ENCODE peak calls at places on chromosomes 7 and 10, in eight cellular contexts. C is choroid plexus epithelial cell, Z is fibroblast of gingiva, N is heart left ventricle, T is thyroid gland, A is RWPE1, Y is NCI-H82, F is small intestine. Q is an unnamed sample.

GRCh38 chr7:133389727-133390126 is 136.8 kb downstream of the EXOC4 start:
- DNase-seq in C (peak; percentile 22), Z (no peak), N (no peak), T (no peak), A (no peak), Y (no peak), F (no peak), Q (no peak)

GRCh38 chr10:132539431-132539839 is 1.8 kb downstream of the INPP5A start:
- DNase-seq in C (no peak), Z (peak; percentile 25), N (peak; percentile 58), T (peak; percentile 60), A (no peak), Y (no peak), F (no peak), Q (no peak)

GRCh38 chr7:146150153-146150552 is 33.6 kb downstream of the CNTNAP2 start:
- DNase-seq in C (peak; percentile 80), Z (peak; percentile 66), N (no peak), T (no peak), A (no peak), Y (no peak), F (no peak), Q (no peak)

GRCh38 chr7:103343758-103344452 is 662 bp downstream of the DNAJC2 start:
- DNase-seq in C (peak; percentile 43), Z (peak; percentile 20), N (no peak), T (no peak), A (peak; percentile 30), Y (peak; percentile 56), F (peak; percentile 65), Q (peak; percentile 44)

GRCh38 chr7:36396150-36396549 is 6.5 kb downstream of the ANLN start:
- DNase-seq in C (peak; percentile 76), Z (no peak), N (no peak), T (no peak), A (no peak), Y (no peak), F (no peak), Q (no peak)

GRCh38 chr7:155352076-155352752 is 54.5 kb downstream of the INSIG1 start:
- DNase-seq in C (no peak), Z (no peak), N (peak; percentile 10), T (no peak), A (no peak), Y (no peak), F (no peak), Q (no peak)

GRCh38 chr7:37952240-37952639 is 31.8 kb downstream of the EPDR1 start:
- DNase-seq in C (no peak), Z (no peak), N (no peak), T (no peak), A (no peak), Y (no peak), F (no peak), Q (no peak)

GRCh38 chr7:80047856-80048459 is 86.7 kb upstream of the GNAI1 start:
- DNase-seq in C (peak; percentile 30), Z (no peak), N (no peak), T (no peak), A (peak; percentile 14), Y (peak; percentile 23), F (no peak), Q (no peak)

GRCh38 chr7:40297741-40298311 is 163.0 kb downstream of the SUGCT start:
- DNase-seq in C (peak; percentile 68), Z (peak; percentile 58), N (no peak), T (no peak), A (no peak), Y (no peak), F (no peak), Q (no peak)

GRCh38 chr7:111107576-111107975 is 16.6 kb downstream of the LRRN3 start:
- DNase-seq in C (peak; percentile 62), Z (peak; percentile 76), N (no peak), T (no peak), A (no peak), Y (no peak), F (no peak), Q (no peak)

GRCh38 chr7:105204953-105205352 is 183.8 kb downstream of the SRPK2 start:
- DNase-seq in C (no peak), Z (no peak), N (no peak), T (no peak), A (no peak), Y (no peak), F (no peak), Q (no peak)

GRCh38 chr7:65371468-65371867 is 2.2 kb upstream of the ZNF92 start:
- DNase-seq in C (no peak), Z (peak; percentile 21), N (no peak), T (peak; percentile 53), A (no peak), Y (peak; percentile 56), F (no peak), Q (no peak)

GRCh38 chr10:104099274-104099673 is 13.6 kb upstream of the COL17A1 start:
- DNase-seq in C (peak; percentile 63), Z (peak; percentile 19), N (no peak), T (no peak), A (peak; percentile 50), Y (no peak), F (no peak), Q (no peak)

GRCh38 chr10:95728535-95728934 is 27.4 kb upstream of the ENTPD1 start:
- DNase-seq in C (peak; percentile 84), Z (peak; percentile 84), N (no peak), T (no peak), A (no peak), Y (no peak), F (no peak), Q (no peak)

GRCh38 chr7:116940689-116941088 is 12.6 kb upstream of the ST7 start:
- DNase-seq in C (no peak), Z (no peak), N (no peak), T (no peak), A (no peak), Y (no peak), F (no peak), Q (no peak)

GRCh38 chr10:71234970-71235681 is 22.8 kb downstream of the UNC5B start:
- DNase-seq in C (peak; percentile 61), Z (peak; percentile 45), N (peak; percentile 82), T (no peak), A (no peak), Y (no peak), F (no peak), Q (no peak)

Q was measured in OCI-LY7.